ENCODE peak calls at places on chromosomes 13 and 19, in eight cellular contexts. F, B, P, R, Z, A, M and D are unnamed samples.

GRCh38 chr13:88908896-88909535 is 1237.8 kb downstream of the SLITRK5 start:
- DNase-seq in Z (no peak), A (no peak), B (no peak), R (no peak), M (peak; percentile 19), F (no peak), P (no peak), D (no peak)

GRCh38 chr19:33699754-33700407 is 78.1 kb downstream of the CHST8 start:
- DNase-seq in R (no peak), B (no peak), M (no peak), A (no peak), P (no peak), F (no peak), Z (no peak), D (no peak)

GRCh38 chr13:68584776-68585175 is 1354.6 kb upstream of the PCDH9 start:
- DNase-seq in Z (no peak), R (no peak), B (no peak), F (no peak), A (no peak), M (no peak), P (no peak), D (no peak)

GRCh38 chr19:31118926-31119325 is 230.3 kb downstream of the TSHZ3 start:
- DNase-seq in F (no peak), P (no peak), A (no peak), R (no peak), B (no peak), Z (peak; percentile 13), M (peak; percentile 64), D (no peak)

GRCh38 chr19:17881701-17882100 is 10.0 kb downstream of the SLC5A5 start:
- DNase-seq in B (no peak), Z (no peak), R (no peak), P (no peak), M (no peak), A (no peak), F (no peak), D (no peak)

GRCh38 chr19:30207357-30207756 is 164.8 kb upstream of the ZNF536 start:
- DNase-seq in B (no peak), A (no peak), P (no peak), M (no peak), R (no peak), Z (no peak), F (no peak), D (no peak)

GRCh38 chr19:1102407-1103106 is 1.2 kb upstream of the GPX4 start:
- DNase-seq in M (no peak), Z (peak; percentile 95), R (no peak), F (peak; percentile 96), P (no peak), B (peak; percentile 75), A (peak; percentile 99), D (no peak)

GRCh38 chr19:996051-996838 is 4.0 kb upstream of the GRIN3B start:
- DNase-seq in Z (no peak), F (peak; percentile 45), B (peak; percentile 47), A (peak; percentile 61), M (no peak), R (peak; percentile 96), P (peak; percentile 45), D (no peak)

GRCh38 chr19:17328517-17329060 is 6.1 kb downstream of the ANO8 start:
- DNase-seq in P (no peak), A (no peak), F (no peak), B (no peak), Z (no peak), R (no peak), M (no peak), D (no peak)

GRCh38 chr13:113078895-113079720 is 26.5 kb upstream of the F7 start:
- DNase-seq in B (no peak), A (no peak), Z (no peak), M (no peak), P (no peak), R (no peak), F (no peak), D (no peak)

GRCh38 chr13:34942732-34943674 is 933 bp downstream of the NBEA start:
- DNase-seq in R (no peak), P (peak; percentile 0), B (peak; percentile 27), F (no peak), M (peak; percentile 56), A (no peak), Z (peak; percentile 60), D (peak; percentile 28)